ENCODE peak calls at places on chromosomes 11 and 22, in eight cellular contexts. U is GM23338, E is HCT116, V is H1, B is K562, F is HepG2, G is endothelial cell of umbilical vein, X is GM12878. N is an unnamed sample.

GRCh38 chr22:28989035-28989464 is 72.6 kb downstream of the C22orf31 start:
- DNase-seq in G (no peak), F (no peak), X (no peak), U (peak; percentile 73), B (no peak), E (no peak), V (no peak), N (no peak)

GRCh38 chr11:10139656-10140055 is 154.4 kb downstream of the SBF2 start:
- DNase-seq in B (no peak), E (no peak), V (no peak), U (no peak), X (no peak), G (peak; percentile 88), F (no peak), N (no peak)

GRCh38 chr11:13229136-13229535 is 48.5 kb upstream of the BMAL1 start:
- DNase-seq in X (no peak), U (no peak), V (no peak), B (no peak), F (no peak), E (no peak), G (no peak), N (no peak)

GRCh38 chr22:19640306-19640705 is 74.0 kb upstream of the SEPTIN5 start:
- DNase-seq in E (no peak), F (no peak), X (no peak), G (no peak), U (no peak), B (no peak), V (no peak), N (no peak)

GRCh38 chr22:38148252-38148651 is 33.4 kb downstream of the PLA2G6 start:
- DNase-seq in G (no peak), U (peak; percentile 44), V (no peak), E (peak; percentile 39), F (no peak), B (no peak), X (no peak), N (no peak)

GRCh38 chr11:1382429-1382828 is 7.3 kb upstream of the BRSK2 start:
- DNase-seq in V (no peak), B (no peak), F (no peak), X (no peak), G (no peak), E (no peak), U (peak; percentile 41), N (no peak)

GRCh38 chr11:10885703-10886363 is 28.0 kb upstream of the ZBED5 start:
- DNase-seq in F (no peak), B (no peak), U (no peak), G (no peak), X (no peak), V (no peak), E (no peak), N (no peak)

GRCh38 chr11:124277809-124278208 is 21.6 kb downstream of the OR8G5 start:
- DNase-seq in U (peak; percentile 47), F (no peak), X (no peak), E (no peak), B (no peak), V (peak; percentile 48), G (no peak), N (no peak)

GRCh38 chr11:69361466-69361865 is 67.5 kb downstream of the MYEOV start:
- DNase-seq in B (no peak), G (no peak), X (no peak), F (no peak), E (no peak), V (peak; percentile 33), U (no peak), N (no peak)

GRCh38 chr22:46136539-46137217 is 13.6 kb upstream of the PPARA start:
- DNase-seq in U (no peak), V (no peak), X (no peak), E (no peak), G (no peak), B (no peak), F (no peak), N (no peak)

GRCh38 chr11:34346551-34346950 is 11.3 kb downstream of the ABTB2 start:
- DNase-seq in V (no peak), X (no peak), F (no peak), U (no peak), B (no peak), E (no peak), G (no peak), N (no peak)

GRCh38 chr22:49869091-49869830 is 15.6 kb downstream of the ZBED4 start:
- DNase-seq in X (no peak), V (no peak), B (no peak), U (no peak), F (no peak), G (no peak), E (no peak), N (no peak)

DNA sequence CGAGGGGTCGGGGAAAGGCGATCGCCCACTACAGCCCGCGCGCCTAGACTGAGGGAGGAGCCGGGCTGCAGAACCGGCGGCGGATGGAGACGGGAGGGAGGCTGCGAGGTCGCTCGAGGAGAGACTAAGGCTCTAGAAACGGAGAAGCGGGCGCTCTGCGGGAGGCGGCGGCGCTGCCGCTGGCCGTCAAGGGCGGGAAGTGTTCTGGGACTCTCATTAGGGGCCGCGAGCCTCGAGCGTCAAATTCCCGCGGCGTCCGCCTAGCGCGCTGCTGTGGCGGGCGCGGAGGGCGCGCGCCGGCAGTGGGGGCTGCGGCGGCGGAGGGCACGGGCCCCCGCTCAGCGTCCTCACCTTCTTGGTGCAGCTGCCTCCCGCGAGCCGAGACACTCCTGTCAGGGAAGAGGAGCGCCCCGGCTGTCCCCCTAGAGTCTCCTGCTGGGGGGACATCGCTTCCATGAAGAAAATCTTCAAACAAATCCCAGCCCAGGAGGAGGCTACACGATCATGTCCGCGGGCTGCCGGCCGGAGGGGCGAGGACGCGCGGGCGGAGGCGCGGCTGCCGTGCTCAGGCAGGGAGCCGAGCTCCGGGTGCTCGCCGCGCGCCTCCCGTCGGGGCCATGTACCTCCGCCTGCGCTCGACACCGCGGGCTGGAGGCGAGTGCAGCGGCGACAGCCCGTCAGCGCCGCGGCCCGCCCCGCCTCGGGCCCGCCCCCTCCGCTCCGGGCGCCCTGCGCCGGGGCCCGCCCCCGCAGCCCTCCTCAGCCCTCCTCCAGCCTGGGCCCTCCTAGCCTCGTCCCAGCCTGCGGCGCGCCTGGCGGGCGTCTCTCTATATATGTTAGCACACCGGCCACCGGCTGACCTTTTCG is at the start of gene ARHGAP20:
- DNase-seq in E (no peak), B (peak; percentile 62), X (no peak), U (peak; percentile 81), F (peak; percentile 6), V (peak; percentile 80), G (peak; percentile 62), N (no peak)
- TF ChIP-seq POLR2AphosphoS5 in E (no peak), B (no peak), X (no peak), U (no peak), F (no peak), V (no peak), G (peak; percentile 19), N (no peak)

GRCh38 chr11:19242184-19242932 is 1.6 kb upstream of the E2F8 start:
- DNase-seq in E (no peak), B (no peak), F (no peak), G (peak; percentile 12), V (peak; percentile 63), U (peak; percentile 48), X (no peak), N (no peak)

GRCh38 chr11:19243143-19243542 is 2.4 kb upstream of the E2F8 start:
- DNase-seq in X (no peak), E (no peak), V (no peak), B (no peak), U (no peak), G (no peak), F (no peak), N (no peak)

GRCh38 chr11:19243601-19244000 is 2.9 kb upstream of the E2F8 start:
- DNase-seq in G (no peak), F (no peak), U (no peak), X (no peak), E (no peak), B (no peak), V (no peak), N (no peak)

GRCh38 chr11:19240420-19241259 is at the start of gene E2F8:
- DNase-seq in E (peak; percentile 93), G (peak; percentile 96), U (peak; percentile 97), F (peak; percentile 92), V (peak; percentile 96), B (peak; percentile 98), X (peak; percentile 88), N (peak; percentile 37)

GRCh38 chr11:19241260-19242183 is 777 bp upstream of the E2F8 start:
- DNase-seq in X (no peak), G (peak; percentile 8), E (no peak), F (no peak), B (peak; percentile 90), U (peak; percentile 69), V (peak; percentile 83), N (no peak)
- TF ChIP-seq EZH2 in X (no peak), G (no peak), E (no peak), F (no peak), B (no peak), U (no peak), V (no peak), N (no peak)

GRCh38 chr22:41530612-41531421 is 13.5 kb downstream of the POLR3H start:
- DNase-seq in G (no peak), B (no peak), X (no peak), U (no peak), E (no peak), V (no peak), F (no peak), N (no peak)

GRCh38 chr22:41526226-41526531 is 18.1 kb downstream of the POLR3H start:
- DNase-seq in B (no peak), U (no peak), G (no peak), F (no peak), E (no peak), X (no peak), V (no peak), N (no peak)

GRCh38 chr22:41526802-41527799 is 17.2 kb downstream of the POLR3H start:
- DNase-seq in B (peak; percentile 74), E (no peak), U (peak; percentile 70), G (no peak), X (no peak), V (peak; percentile 90), F (no peak), N (no peak)

GRCh38 chr22:41528938-41529561 is 15.2 kb downstream of the POLR3H start:
- DNase-seq in X (no peak), G (no peak), E (no peak), V (no peak), U (no peak), B (no peak), F (peak; percentile 55), N (no peak)

GRCh38 chr22:41528132-41528766 is 16.0 kb downstream of the POLR3H start:
- DNase-seq in U (no peak), G (no peak), B (no peak), V (no peak), F (no peak), X (no peak), E (no peak), N (no peak)
- TF ChIP-seq POLR2AphosphoS5 in U (no peak), G (no peak), B (peak; percentile 14), V (peak; percentile 29), F (peak; percentile 21), X (no peak), E (no peak), N (no peak)

DNA sequence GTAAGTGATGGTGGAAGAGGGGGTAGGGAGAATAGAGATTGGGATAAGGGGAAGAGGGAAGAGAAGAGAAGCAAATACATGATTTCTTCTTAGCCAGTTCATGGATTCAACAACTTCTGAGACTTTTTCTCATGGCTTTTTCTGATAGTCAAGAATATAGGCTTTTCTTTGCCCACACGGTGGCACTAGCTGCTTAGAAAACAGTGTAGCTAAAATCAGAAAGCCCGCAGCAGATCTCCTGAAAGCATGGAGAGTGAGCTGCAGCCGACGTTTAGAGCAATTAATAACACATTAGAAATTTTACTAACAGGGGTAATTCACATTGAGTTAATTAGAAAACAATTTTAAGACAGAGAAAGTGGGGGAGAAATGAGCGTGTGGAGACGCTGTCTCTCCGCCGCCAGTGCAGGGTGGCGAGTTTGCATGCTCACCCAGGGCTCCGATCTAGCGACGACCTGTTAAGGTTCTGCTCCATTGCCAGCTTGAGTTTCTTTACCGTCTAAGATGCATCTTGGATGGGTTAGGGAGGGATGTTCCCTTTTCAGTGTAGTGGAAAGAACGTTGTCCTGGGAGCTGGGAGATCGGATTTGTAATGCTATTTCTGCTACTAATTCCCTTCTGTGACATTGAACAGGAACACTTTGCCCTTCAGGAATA is 3.3 kb upstream of the RAG1 start:
- DNase-seq in E (peak; percentile 24), V (peak; percentile 53), F (peak; percentile 54), X (peak; percentile 20), B (peak; percentile 27), U (peak; percentile 85), G (peak; percentile 64), N (peak; percentile 57)
- TF ChIP-seq EZH2 in E (no peak), V (no peak), F (no peak), X (no peak), B (no peak), U (no peak), G (no peak), N (no peak)